ENCODE peak calls at places on chromosomes 16 and 17, in ten cellular contexts. W, S, H, I, O, X, U, P, M and R are unnamed samples.
A peak's percentile ranks its signal among the peaks of the same experiment; 100 is the strongest.

GRCh38 chr16:10180771-10181163 is 1.5 kb downstream of the GRIN2A start:
- DNase-seq in W (peak; percentile 49), S (peak; percentile 18), H (peak; percentile 42), I (peak; percentile 13), O (no peak), X (peak; percentile 35), U (no peak), P (peak; percentile 6), M (no peak), R (peak; percentile 44)

GRCh38 chr16:17070882-17071592 is 399.7 kb downstream of the XYLT1 start:
- DNase-seq in W (peak; percentile 84), S (no peak), H (no peak), I (peak; percentile 33), O (no peak), X (no peak), U (no peak), P (peak; percentile 2), M (no peak), R (no peak)

GRCh38 chr17:11948791-11949190 is 48.5 kb downstream of the ZNF18 start:
- DNase-seq in W (no peak), S (peak; percentile 71), H (peak; percentile 62), I (no peak), O (peak; percentile 33), X (peak; percentile 28), U (no peak), P (peak; percentile 52), M (peak; percentile 84), R (no peak)

GRCh38 chr17:63626551-63627228 is 4.5 kb downstream of the MAP3K3 start:
- DNase-seq in W (no peak), S (no peak), H (peak; percentile 52), I (no peak), O (no peak), X (no peak), U (no peak), P (peak; percentile 55), M (peak; percentile 13), R (no peak)

GRCh38 chr16:22098538-22099255 is 6.4 kb downstream of the VWA3A start:
- DNase-seq in W (no peak), S (no peak), H (peak; percentile 80), I (no peak), O (peak; percentile 67), X (peak; percentile 69), U (no peak), P (peak; percentile 72), M (peak; percentile 46), R (no peak)

GRCh38 chr17:71519285-71519684 is 601.5 kb upstream of the SOX9 start:
- DNase-seq in W (no peak), S (no peak), H (no peak), I (no peak), O (no peak), X (no peak), U (no peak), P (no peak), M (no peak), R (no peak)

GRCh38 chr17:7559307-7560171 is 989 bp downstream of the TNFSF13 start:
- DNase-seq in W (no peak), S (peak; percentile 37), H (no peak), I (no peak), O (peak; percentile 25), X (no peak), U (no peak), P (no peak), M (no peak), R (no peak)

GRCh38 chr17:76296186-76296585 is 11.9 kb downstream of the QRICH2 start:
- DNase-seq in W (no peak), S (no peak), H (no peak), I (no peak), O (no peak), X (no peak), U (no peak), P (no peak), M (no peak), R (no peak)